ENCODE peak calls at places on chromosome 10, in seven cellular contexts. A, V, W, E, R, H and K are unnamed samples.

GRCh38 chr10:17989908-17990767 is 38.4 kb downstream of the SLC39A12 start:
- DNase-seq in E (no peak), W (peak; percentile 82), A (no peak), R (no peak), H (peak; percentile 84), V (no peak), K (peak; percentile 84)

GRCh38 chr10:80202934-80203834 is 2.2 kb downstream of the ANXA11 start:
- DNase-seq in R (peak; percentile 67), W (peak; percentile 89), V (peak; percentile 78), E (no peak), H (peak; percentile 14), A (peak; percentile 45), K (peak; percentile 97)

GRCh38 chr10:68666280-68666760 is 54.7 kb upstream of the CCAR1 start:
- DNase-seq in E (no peak), W (peak; percentile 93), R (no peak), V (no peak), A (no peak), H (peak; percentile 86), K (peak; percentile 93)

GRCh38 chr10:94991243-94991888 is 52.9 kb downstream of the CYP2C9 start:
- DNase-seq in H (peak; percentile 19), W (no peak), E (no peak), R (no peak), A (no peak), V (peak; percentile 74), K (peak; percentile 3)

GRCh38 chr10:100569687-100570517 is 34.2 kb downstream of the HIF1AN start:
- DNase-seq in R (no peak), W (no peak), E (peak; percentile 60), A (no peak), H (no peak), V (no peak), K (no peak)

GRCh38 chr10:119494224-119495060 is 48.1 kb downstream of the RGS10 start:
- DNase-seq in V (no peak), W (peak; percentile 18), A (no peak), R (no peak), H (no peak), E (no peak), K (peak; percentile 55)

GRCh38 chr10:63246361-63246760 is 113.2 kb downstream of the NRBF2 start:
- DNase-seq in H (no peak), W (no peak), V (no peak), E (no peak), A (no peak), R (no peak), K (no peak)

GRCh38 chr10:102473445-102474331 is 22.3 kb upstream of the C10orf95 start:
- DNase-seq in A (no peak), V (no peak), R (no peak), E (no peak), W (no peak), H (no peak), K (no peak)

GRCh38 chr10:76036962-76037361 is 605.5 kb downstream of the LRMDA start:
- DNase-seq in V (no peak), W (no peak), R (no peak), A (no peak), H (peak; percentile 65), E (no peak), K (no peak)

GRCh38 chr10:101113890-101114403 is 17.2 kb upstream of the TLX1 start:
- DNase-seq in E (no peak), H (no peak), W (no peak), R (no peak), A (no peak), V (peak; percentile 39), K (no peak)

GRCh38 chr10:94361161-94361794 is 1.5 kb downstream of the NOC3L start:
- DNase-seq in R (no peak), W (no peak), E (no peak), A (no peak), V (no peak), H (peak; percentile 45), K (peak; percentile 49)

GRCh38 chr10:103466734-103467133 is 8.0 kb upstream of the CALHM1 start:
- DNase-seq in E (no peak), H (no peak), R (no peak), A (no peak), W (peak; percentile 39), V (no peak), K (no peak)

GRCh38 chr10:74539317-74539716 is 287.1 kb upstream of the KAT6B start:
- DNase-seq in R (no peak), H (no peak), W (no peak), E (no peak), A (no peak), V (no peak), K (no peak)

GRCh38 chr10:70722820-70723424 is 50.6 kb downstream of the ADAMTS14 start:
- DNase-seq in H (peak; percentile 56), V (no peak), W (peak; percentile 76), A (no peak), R (no peak), E (no peak), K (peak; percentile 79)

GRCh38 chr10:59508296-59508695 is 145.9 kb upstream of the FAM13C start:
- DNase-seq in W (peak; percentile 67), H (peak; percentile 76), E (no peak), R (no peak), A (no peak), V (no peak), K (peak; percentile 32)

GRCh38 chr10:71801357-71801756 is 28.0 kb upstream of the VSIR start:
- DNase-seq in H (no peak), W (no peak), V (no peak), A (no peak), R (no peak), E (peak; percentile 13), K (no peak)

GRCh38 chr10:89783406-89783805 is 82.0 kb downstream of the KIF20B start:
- DNase-seq in W (peak; percentile 16), R (no peak), H (no peak), A (no peak), E (no peak), V (no peak), K (peak; percentile 27)

GRCh38 chr10:13536674-13537366 is 8.0 kb upstream of the BEND7 start:
- DNase-seq in V (peak; percentile 70), A (no peak), W (peak; percentile 18), R (peak; percentile 56), E (peak; percentile 73), H (peak; percentile 14), K (peak; percentile 48)

GRCh38 chr10:104026762-104027161 is 58.9 kb downstream of the COL17A1 start:
- DNase-seq in R (no peak), W (no peak), E (no peak), V (no peak), A (no peak), H (no peak), K (no peak)

GRCh38 chr10:75079436-75080083 is 31.9 kb upstream of the SAMD8 start:
- DNase-seq in E (no peak), A (no peak), H (no peak), W (no peak), R (no peak), V (no peak), K (no peak)

GRCh38 chr10:124049484-124049883 is 43.9 kb downstream of the CHST15 start:
- DNase-seq in H (peak; percentile 82), V (no peak), W (peak; percentile 45), R (no peak), A (no peak), E (peak; percentile 18), K (peak; percentile 24)

DNA sequence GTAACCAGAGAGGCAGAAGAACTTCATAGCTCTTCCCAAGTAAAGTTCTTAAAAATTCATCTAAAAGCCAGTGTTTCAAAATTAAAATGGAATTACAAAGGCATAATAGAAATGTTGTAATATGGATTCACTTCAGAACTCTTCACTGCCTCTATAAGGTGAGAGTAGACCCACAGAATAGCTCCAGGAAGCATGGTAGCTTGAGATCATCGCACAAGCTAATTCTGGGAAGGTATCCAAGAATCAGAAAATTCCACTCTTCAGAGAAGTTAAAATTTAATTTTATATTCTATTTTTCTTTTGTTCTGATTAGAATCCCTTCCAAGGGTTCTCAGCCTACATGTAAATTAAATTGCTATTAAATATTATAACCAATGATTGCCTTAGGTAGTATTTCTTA is 1.5 kb upstream of the DHX32 start:
- DNase-seq in E (no peak), W (peak; percentile 32), V (no peak), R (no peak), H (no peak), A (no peak), K (peak; percentile 17)
- H3K4me1 ChIP-seq in E (peaks cover 2% of the 10 kb centered on the region), W (peaks cover 13% of the 10 kb centered on the region), V (no peaks in the 10 kb centered on the region), R (no peaks in the 10 kb centered on the region), H (peaks cover 23% of the 10 kb centered on the region), A (no peaks in the 10 kb centered on the region), K (peaks cover 17% of the 10 kb centered on the region)

GRCh38 chr10:127984944-127985343 is 78.0 kb downstream of the PTPRE start:
- DNase-seq in R (no peak), H (no peak), W (no peak), A (no peak), E (no peak), V (no peak), K (no peak)
- H3K4me1 ChIP-seq in R (peaks cover 23% of the 10 kb centered on the region), H (peaks cover 9% of the 10 kb centered on the region), W (peaks cover 18% of the 10 kb centered on the region), A (no peaks in the 10 kb centered on the region), E (peaks cover under 1% of the 10 kb centered on the region), V (no peaks in the 10 kb centered on the region), K (peaks cover 2% of the 10 kb centered on the region)

DNA sequence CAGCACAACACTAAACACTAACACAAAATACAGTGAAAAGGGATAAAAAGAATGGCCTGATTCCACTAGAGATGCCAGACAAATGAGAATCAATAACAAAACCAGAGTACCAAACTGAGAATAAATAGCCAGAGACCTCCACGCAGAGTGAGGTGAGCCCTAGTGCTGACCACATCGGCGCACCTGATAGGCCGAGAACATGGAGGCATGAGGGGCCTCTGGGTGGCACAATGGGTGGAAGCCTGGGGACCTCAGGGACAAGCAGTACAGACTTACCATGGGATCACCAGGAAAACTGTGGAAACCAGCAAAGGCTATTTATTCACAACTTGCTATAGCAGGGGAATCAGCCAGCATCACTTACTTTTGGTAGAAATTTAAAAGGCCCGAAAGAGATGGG is 1.8 kb upstream of the CSGALNACT2 start:
- DNase-seq in V (no peak), W (no peak), H (no peak), R (no peak), A (no peak), E (no peak), K (no peak)
- H3K4me1 ChIP-seq in V (no peaks in the 10 kb centered on the region), W (peaks cover 5% of the 10 kb centered on the region), H (peaks cover 14% of the 10 kb centered on the region), R (peaks cover 34% of the 10 kb centered on the region), A (peaks cover 22% of the 10 kb centered on the region), E (no peaks in the 10 kb centered on the region), K (peaks cover 26% of the 10 kb centered on the region)

GRCh38 chr10:78579586-78579985 is 489.2 kb upstream of the ZMIZ1 start:
- DNase-seq in R (no peak), W (no peak), A (no peak), V (no peak), E (no peak), H (no peak), K (no peak)

GRCh38 chr10:78576276-78576675 is 492.5 kb upstream of the ZMIZ1 start:
- DNase-seq in V (no peak), A (no peak), H (no peak), W (no peak), R (no peak), E (no peak), K (no peak)

GRCh38 chr10:78575400-78575799 is 493.4 kb upstream of the ZMIZ1 start:
- DNase-seq in E (no peak), V (no peak), W (peak; percentile 65), A (no peak), H (no peak), R (no peak), K (no peak)

GRCh38 chr10:78578929-78579328 is 489.8 kb upstream of the ZMIZ1 start:
- DNase-seq in E (no peak), A (no peak), R (peak; percentile 62), V (no peak), W (peak; percentile 58), H (peak; percentile 5), K (peak; percentile 24)

DNA sequence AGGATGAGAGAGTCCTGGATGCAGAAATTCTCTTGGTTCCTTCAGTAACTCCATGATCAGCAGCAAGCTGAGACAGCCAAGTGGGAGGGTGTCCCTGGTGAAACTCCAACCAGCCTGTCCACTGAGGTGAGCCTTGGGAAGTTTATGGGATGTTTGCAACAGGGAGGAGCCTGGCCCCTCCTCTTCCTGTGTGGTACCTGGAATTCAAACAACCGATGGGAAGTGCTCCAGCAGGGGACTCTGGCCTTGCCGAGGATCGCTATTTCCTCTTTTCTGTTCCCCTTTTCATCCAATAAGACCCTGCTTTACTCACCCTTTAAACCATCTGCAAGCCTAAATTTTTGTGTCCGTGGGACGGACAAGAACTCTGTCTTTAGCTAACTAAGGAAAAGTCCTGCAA is 491.1 kb upstream of the ZMIZ1 start:
- DNase-seq in E (no peak), R (no peak), A (no peak), H (no peak), V (no peak), W (no peak), K (no peak)
- H3K4me1 ChIP-seq in E (no peaks in the 10 kb centered on the region), R (no peaks in the 10 kb centered on the region), A (no peaks in the 10 kb centered on the region), H (no peaks in the 10 kb centered on the region), V (no peaks in the 10 kb centered on the region), W (peaks cover 11% of the 10 kb centered on the region), K (no peaks in the 10 kb centered on the region)